ENCODE peak calls at places on chromosomes 2 and 18, in eight cellular contexts. P is IMR-90, I is AG09309, H is breast epithelium, A is PC-9, D is hepatocyte, N is endodermal cell, K is colonic mucosa. G is an unnamed sample.
A peak's percentile ranks its signal among the peaks of the same experiment; 100 is the strongest.

GRCh38 chr2:132489150-132489549 is 72.5 kb downstream of the GPR39 start:
- DNase-seq in H (no peak), P (peak; percentile 5), I (no peak), A (no peak), D (peak; percentile 63), N (peak; percentile 95), K (no peak), G (no peak)

GRCh38 chr18:24321071-24321470 is 76.6 kb downstream of the OSBPL1A start:
- DNase-seq in H (no peak), D (no peak), N (no peak), A (no peak), P (peak; percentile 9), I (peak; percentile 10), K (no peak), G (peak; percentile 5)

GRCh38 chr2:74850816-74851566 is 17.1 kb downstream of the HK2 start:
- DNase-seq in K (no peak), A (peak; percentile 95), N (no peak), H (no peak), I (no peak), D (peak; percentile 55), P (peak; percentile 59), G (no peak)

GRCh38 chr18:11963991-11964484 is 17.3 kb upstream of the IMPA2 start:
- DNase-seq in N (peak; percentile 84), K (no peak), H (no peak), I (peak; percentile 32), A (no peak), P (peak; percentile 79), D (no peak), G (peak; percentile 31)

GRCh38 chr2:232418466-232419244 is 12.0 kb downstream of the ALPG start:
- DNase-seq in H (no peak), K (no peak), P (no peak), A (no peak), N (peak; percentile 77), I (no peak), D (peak; percentile 71), G (peak; percentile 12)

GRCh38 chr18:32276896-32277295 is 87.1 kb downstream of the MEP1B start:
- DNase-seq in H (no peak), A (no peak), I (no peak), P (no peak), N (no peak), K (no peak), D (no peak), G (no peak)

GRCh38 chr2:172481507-172482262 is 54.3 kb downstream of the ITGA6 start:
- DNase-seq in I (no peak), K (no peak), H (no peak), D (no peak), P (no peak), N (no peak), A (no peak), G (no peak)

GRCh38 chr2:159211447-159212396 is 74.8 kb downstream of the WDSUB1 start:
- DNase-seq in P (peak; percentile 25), A (no peak), N (peak; percentile 86), K (no peak), I (no peak), H (no peak), D (peak; percentile 30), G (no peak)

GRCh38 chr2:9250091-9250490 is 43.5 kb downstream of the ASAP2 start:
- DNase-seq in H (no peak), I (no peak), D (no peak), P (no peak), K (no peak), N (no peak), A (no peak), G (peak; percentile 49)

GRCh38 chr2:21939961-21940360 is 816.2 kb downstream of the TDRD15 start:
- DNase-seq in A (no peak), P (peak; percentile 86), N (no peak), K (no peak), I (no peak), D (no peak), H (no peak), G (no peak)

GRCh38 chr2:1736045-1736444 is 8.3 kb downstream of the PXDN start:
- DNase-seq in A (peak; percentile 17), H (no peak), I (no peak), P (peak; percentile 39), D (no peak), K (no peak), N (peak; percentile 22), G (peak; percentile 25)

GRCh38 chr2:172094319-172095145 is 8.2 kb downstream of the DLX2 start:
- DNase-seq in I (no peak), K (no peak), A (peak; percentile 40), H (no peak), N (peak; percentile 78), P (no peak), D (no peak), G (no peak)

GRCh38 chr2:185279999-185280398 is 458.6 kb upstream of the FSIP2 start:
- DNase-seq in D (no peak), N (no peak), H (no peak), K (no peak), I (no peak), A (no peak), P (peak; percentile 3), G (peak; percentile 16)

GRCh38 chr2:176164803-176165597 is 7.9 kb downstream of the HOXD3 start:
- DNase-seq in P (no peak), N (peak; percentile 74), K (no peak), A (no peak), I (no peak), H (no peak), D (no peak), G (no peak)

GRCh38 chr2:56376699-56377665 is 193.2 kb downstream of the CCDC85A start:
- DNase-seq in P (no peak), D (no peak), H (no peak), N (no peak), K (no peak), I (no peak), A (no peak), G (peak; percentile 35)

GRCh38 chr2:23249348-23249747 is 135.6 kb upstream of the KLHL29 start:
- DNase-seq in D (no peak), K (no peak), A (no peak), P (no peak), N (no peak), H (peak; percentile 91), I (no peak), G (peak; percentile 66)

GRCh38 chr2:144364988-144365738 is 154.8 kb downstream of the ZEB2 start:
- DNase-seq in I (peak; percentile 74), H (no peak), P (peak; percentile 72), A (no peak), K (no peak), N (no peak), D (no peak), G (peak; percentile 77)

DNA sequence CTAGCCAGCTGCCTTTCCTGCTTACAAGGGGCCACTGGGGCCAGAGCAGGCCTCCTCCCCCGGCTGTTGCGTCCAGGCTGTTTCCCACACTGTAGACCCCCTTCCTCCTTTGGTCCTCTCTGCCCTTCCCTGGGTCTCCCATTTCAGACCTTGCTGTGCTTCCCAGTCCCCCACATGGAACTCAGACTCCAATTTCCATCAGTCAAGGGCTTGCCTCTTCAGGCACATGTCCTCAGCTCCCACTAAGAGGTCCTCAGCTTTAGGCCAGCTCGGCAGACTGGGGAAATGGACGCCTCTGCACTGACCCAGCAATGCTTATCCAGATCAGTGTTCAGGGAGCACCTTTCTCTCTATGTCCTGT is 98.0 kb upstream of the BZW1 start:
- DNase-seq in I (no peak), P (no peak), H (no peak), D (no peak), A (no peak), N (no peak), K (no peak), G (no peak)
- H3K4me3 ChIP-seq in I (no peak overlapping the region), P (no peak overlapping the region), H (no peak overlapping the region), D (no peak overlapping the region), A (peak overlapping the region; percentile 43), N (no peak overlapping the region), K (no peak overlapping the region), G (no peak overlapping the region)

GRCh38 chr2:75896779-75897366 is 186.2 kb upstream of the GCFC2 start:
- DNase-seq in N (peak; percentile 88), K (peak; percentile 21), A (no peak), D (peak; percentile 72), I (no peak), H (no peak), P (no peak), G (peak; percentile 1)
- TF ChIP-seq CTCF in N (peak; percentile 89), K (peak; percentile 15), A (peak; percentile 65), D (peak; percentile 65), I (peak; percentile 36), H (peak; percentile 19), P (peak; percentile 21), G (peak; percentile 30)

GRCh38 chr2:100823665-100824438 is 3.9 kb downstream of the NPAS2 start:
- DNase-seq in I (no peak), H (no peak), N (no peak), K (no peak), A (no peak), P (no peak), D (no peak), G (no peak)

GRCh38 chr2:100821255-100821912 is 1.4 kb downstream of the NPAS2 start:
- DNase-seq in D (no peak), I (no peak), K (no peak), H (no peak), P (no peak), N (no peak), A (no peak), G (no peak)

GRCh38 chr2:100821913-100822260 is 1.9 kb downstream of the NPAS2 start:
- DNase-seq in A (no peak), I (no peak), P (no peak), N (no peak), D (no peak), K (no peak), H (no peak), G (no peak)

GRCh38 chr2:100820346-100821254 is 661 bp downstream of the NPAS2 start:
- DNase-seq in K (peak; percentile 54), H (no peak), D (peak; percentile 27), N (peak; percentile 61), I (no peak), P (no peak), A (peak; percentile 57), G (no peak)

GRCh38 chr2:100822587-100823248 is 2.8 kb downstream of the NPAS2 start:
- DNase-seq in H (no peak), A (peak; percentile 80), D (no peak), K (no peak), I (no peak), N (no peak), P (peak; percentile 51), G (peak; percentile 78)
- H3K4me3 ChIP-seq in H (no peak overlapping the region), A (peak overlapping the region; percentile 69), D (no peak overlapping the region), K (no peak overlapping the region), I (no peak overlapping the region), N (no peak overlapping the region), P (no peak overlapping the region), G (no peak overlapping the region)

DNA sequence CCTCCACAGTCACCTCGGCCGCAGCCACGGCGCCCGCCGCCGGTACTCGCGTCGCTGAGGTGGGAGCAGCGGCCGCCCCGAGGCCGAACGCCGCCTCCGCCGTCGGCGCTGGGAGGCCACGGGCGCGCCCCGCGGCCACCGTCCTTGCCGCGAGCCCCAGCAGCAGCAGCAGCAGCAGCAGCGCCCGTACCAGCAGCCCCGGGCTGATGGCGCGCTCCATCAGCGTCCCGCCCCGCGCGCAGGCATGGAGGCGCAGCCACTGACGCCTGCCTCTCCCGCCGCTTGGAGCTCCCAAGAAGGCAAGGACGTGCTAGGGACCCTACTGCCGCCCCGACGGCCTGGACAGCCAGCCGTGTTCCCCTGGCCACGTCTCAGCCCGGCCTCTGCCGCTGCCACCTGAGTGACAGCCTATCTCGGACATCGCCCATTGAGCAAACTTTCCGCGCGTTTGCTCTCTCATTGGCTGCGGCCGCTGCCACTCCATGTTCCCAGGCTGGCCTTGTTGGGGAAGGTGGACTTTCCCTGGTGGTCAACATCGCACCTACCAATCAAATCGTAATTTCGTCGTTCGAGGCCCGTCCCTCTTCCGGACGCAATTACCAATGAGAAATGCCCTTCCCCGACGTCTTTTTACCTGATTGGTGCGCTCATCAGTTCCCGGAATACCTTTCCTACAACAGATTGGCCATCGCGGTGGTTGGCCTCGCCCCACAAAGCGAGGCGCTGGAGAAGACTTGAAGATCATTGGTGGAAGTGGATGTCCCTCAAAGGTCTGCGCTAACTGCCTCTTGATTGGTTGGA is at the start of gene EIF2AK3:
- DNase-seq in D (peak; percentile 99), I (peak; percentile 100), P (peak; percentile 100), K (peak; percentile 99), A (peak; percentile 100), N (peak; percentile 100), H (peak; percentile 100), G (peak; percentile 100)
- TF ChIP-seq CTCF in D (no peak), I (no peak), P (peak; percentile 7), K (no peak), A (no peak), N (no peak), H (peak; percentile 31), G (no peak)

G was measured in fibroblast of mammary gland.